ENCODE peak calls at places on chromosomes 6 and 20, in four cellular contexts. V is NCI-H446 treated with DMSO at 0.1 percent for 48 hours, O is retinal pigment epithelial cell, Z is EL. H is an unnamed sample.

GRCh38 chr20:38723982-38724602 is at the start of gene SLC32A1:
- DNase-seq in V (no peak), O (no peak), Z (no peak), H (no peak)

GRCh38 chr6:18262812-18263560 is 1.3 kb downstream of the DEK start:
- DNase-seq in V (no peak), O (no peak), Z (peak; percentile 31), H (peak; percentile 21)

GRCh38 chr6:99019341-99019740 is 71.6 kb upstream of the FBXL4 start:
- DNase-seq in V (no peak), O (peak; percentile 35), Z (peak; percentile 41), H (no peak)

GRCh38 chr20:13296070-13296469 is 75.0 kb downstream of the ISM1 start:
- DNase-seq in V (no peak), O (no peak), Z (no peak), H (no peak)

GRCh38 chr20:48791014-48791413 is 36.8 kb downstream of the PREX1 start:
- DNase-seq in V (peak; percentile 89), O (no peak), Z (no peak), H (peak; percentile 96)

GRCh38 chr20:36929691-36930090 is 21.8 kb downstream of the SAMHD1 start:
- DNase-seq in V (no peak), O (no peak), Z (no peak), H (no peak)

GRCh38 chr6:32107447-32107846 is 1.7 kb downstream of the TNXB start:
- DNase-seq in V (peak; percentile 14), O (no peak), Z (peak; percentile 71), H (no peak)

GRCh38 chr6:37207903-37208456 is 38.0 kb downstream of the PIM1 start:
- DNase-seq in V (peak; percentile 9), O (peak; percentile 44), Z (peak; percentile 79), H (peak; percentile 53)

GRCh38 chr6:75467906-75468460 is 25.6 kb downstream of the FILIP1 start:
- DNase-seq in V (no peak), O (no peak), Z (no peak), H (no peak)

GRCh38 chr6:139534472-139535115 is 160.1 kb upstream of the CITED2 start:
- DNase-seq in V (no peak), O (no peak), Z (no peak), H (no peak)

GRCh38 chr20:63561624-63562396 is 7.9 kb downstream of the FNDC11 start:
- DNase-seq in V (no peak), O (no peak), Z (no peak), H (no peak)

GRCh38 chr6:170441316-170441715 is 111.8 kb downstream of the PSMB1 start:
- DNase-seq in V (no peak), O (no peak), Z (no peak), H (no peak)

GRCh38 chr6:10389739-10390494 is 25.0 kb downstream of the TFAP2A start:
- DNase-seq in V (no peak), O (no peak), Z (no peak), H (no peak)

GRCh38 chr6:56959094-56959493 is 4.2 kb downstream of the BEND6 start:
- DNase-seq in V (no peak), O (no peak), Z (peak; percentile 53), H (no peak)

GRCh38 chr20:53621482-53622246 is 28.0 kb upstream of the ZNF217 start:
- DNase-seq in V (peak; percentile 83), O (peak; percentile 88), Z (peak; percentile 92), H (no peak)

H was measured in NCI-H1694 treated with DMSO at 0.1 percent for 48 hours.